ENCODE peak calls at places on chromosomes 2 and 18, in four cellular contexts. F is tibial artery, R is uterus, V is spleen. O is an unnamed sample. For H3K4me1, the result is how much of the 10 kb centered on the place peaks cover.

GRCh38 chr2:100936972-100937542 is 65.0 kb upstream of the RPL31 start:
- DNase-seq in F (no peak), R (no peak), V (no peak), O (no peak)

GRCh38 chr2:187453078-187453641 is 5.1 kb upstream of the CALCRL start:
- DNase-seq in F (no peak), R (no peak), V (no peak), O (no peak)

GRCh38 chr2:207863345-207863744 is 93.6 kb upstream of the FZD5 start:
- DNase-seq in F (no peak), R (no peak), V (no peak), O (no peak)

GRCh38 chr2:1272835-1273234 is 140.4 kb upstream of the TPO start:
- DNase-seq in F (no peak), R (no peak), V (no peak), O (no peak)

GRCh38 chr2:16053437-16054257 is 113.3 kb downstream of the MYCN start:
- DNase-seq in F (no peak), R (no peak), V (no peak), O (no peak)

GRCh38 chr2:11715987-11716652 is 30.3 kb upstream of the LPIN1 start:
- DNase-seq in F (no peak), R (no peak), V (no peak), O (no peak)

GRCh38 chr18:21678897-21679296 is 25.7 kb downstream of the ABHD3 start:
- DNase-seq in F (no peak), R (no peak), V (no peak), O (no peak)

GRCh38 chr2:164967781-164968228 is 12.5 kb upstream of the SLC38A11 start:
- DNase-seq in F (no peak), R (no peak), V (no peak), O (no peak)

GRCh38 chr2:64052468-64053241 is 33.4 kb upstream of the VPS54 start:
- DNase-seq in F (no peak), R (no peak), V (no peak), O (no peak)

GRCh38 chr2:134448650-134449049 is 194.8 kb downstream of the MGAT5 start:
- DNase-seq in F (no peak), R (no peak), V (peak), O (no peak)

GRCh38 chr18:677951-678363 is 20.5 kb downstream of the TYMS start:
- DNase-seq in F (no peak), R (no peak), V (no peak), O (no peak)

GRCh38 chr2:223596208-223596607 is 6.0 kb downstream of the SCG2 start:
- DNase-seq in F (no peak), R (no peak), V (no peak), O (no peak)

GRCh38 chr2:19844750-19845149 is 57.0 kb downstream of the TTC32 start:
- DNase-seq in F (no peak), R (no peak), V (no peak), O (no peak)

GRCh38 chr18:23365602-23366001 is 87.5 kb upstream of the RIOK3 start:
- DNase-seq in F (no peak), R (no peak), V (no peak), O (no peak)

GRCh38 chr2:207288628-207289027 is 122.9 kb upstream of the KLF7 start:
- DNase-seq in F (no peak), R (no peak), V (no peak), O (no peak)

GRCh38 chr2:187640926-187641510 is 86.8 kb upstream of the TFPI start:
- DNase-seq in F (no peak), R (no peak), V (no peak), O (no peak)

GRCh38 chr2:8126783-8127182 is 555.1 kb upstream of the ID2 start:
- DNase-seq in F (no peak), R (no peak), V (no peak), O (no peak)

GRCh38 chr2:71555798-71556454 is 102.6 kb downstream of the DYSF start:
- DNase-seq in F (no peak), R (no peak), V (peak), O (no peak)

GRCh38 chr2:25241452-25241851 is 73.1 kb upstream of the POMC start:
- DNase-seq in F (no peak), R (no peak), V (no peak), O (no peak)

GRCh38 chr2:33671198-33671597 is 72.1 kb upstream of the FAM98A start:
- DNase-seq in F (no peak), R (no peak), V (no peak), O (no peak)

GRCh38 chr2:98895221-98895620 is 40.8 kb downstream of the CRACDL start:
- DNase-seq in F (no peak), R (no peak), V (no peak), O (no peak)

GRCh38 chr18:3466051-3466450 is 16.1 kb downstream of the TGIF1 start:
- DNase-seq in F (no peak), R (no peak), V (no peak), O (no peak)

GRCh38 chr2:226118471-226119429 is 680.9 kb downstream of the IRS1 start:
- DNase-seq in F (no peak), R (peak), V (no peak), O (no peak)
- H3K4me1 ChIP-seq in F (under half), R (under half), V (under half), O (under half)

GRCh38 chr2:218984239-218985020 is 554 bp downstream of the FEV start:
- DNase-seq in F (no peak), R (no peak), V (no peak), O (no peak)
- H3K4me3 ChIP-seq in F (peak), R (no peak), V (no peak), O (no peak)

GRCh38 chr2:237321746-237322145 is 92.2 kb downstream of the COL6A3 start:
- DNase-seq in F (no peak), R (no peak), V (no peak), O (no peak)
- H3K4me1 ChIP-seq in F (under half), R (under half), V (under half), O (under half)

DNA sequence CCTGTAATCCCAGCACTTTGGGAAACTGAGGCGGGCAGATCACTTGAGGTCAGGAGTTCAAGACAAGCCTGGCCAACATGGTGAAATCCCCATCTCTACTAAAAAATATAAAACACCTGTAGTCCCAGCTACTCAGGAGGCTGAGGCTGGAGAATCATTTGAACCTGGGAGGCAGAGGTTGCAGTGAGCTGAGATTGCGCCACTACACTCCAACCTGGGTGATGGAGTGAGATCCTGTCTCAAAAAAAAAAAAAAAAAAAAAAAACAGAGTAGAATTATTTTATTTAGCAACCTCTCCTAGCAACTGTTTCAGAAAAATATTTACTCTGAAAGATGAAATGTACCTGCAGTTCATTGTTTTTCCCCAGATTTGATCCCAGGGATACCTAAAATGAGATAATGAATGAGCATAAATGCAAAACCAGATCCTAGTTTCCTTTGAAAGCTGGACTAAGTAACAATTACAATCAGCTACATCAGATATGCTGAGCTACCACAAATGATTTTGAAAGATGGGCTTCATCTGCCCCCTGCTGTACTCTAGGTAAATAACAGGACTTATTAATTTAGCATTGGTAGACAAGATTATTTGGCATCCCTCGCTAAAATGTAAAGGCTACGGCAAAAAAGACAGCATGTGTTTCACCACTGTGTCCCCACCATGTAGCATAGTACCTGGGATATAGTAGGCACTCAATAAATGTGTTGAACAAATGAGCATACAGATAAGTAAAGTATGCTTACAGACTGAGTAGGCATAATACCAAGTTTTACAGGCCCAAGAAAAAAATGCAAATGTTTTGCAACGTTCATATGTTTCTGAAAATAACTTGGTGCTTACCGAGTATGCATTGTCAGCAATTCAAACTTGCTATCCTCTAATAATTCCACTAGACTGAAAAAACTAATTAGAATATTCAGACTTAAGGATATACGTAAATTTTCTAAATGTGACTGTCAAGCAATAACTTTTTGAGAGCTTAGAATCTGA is 102.5 kb downstream of the ATL2 start:
- DNase-seq in F (no peak), R (peak), V (no peak), O (peak)
- H3K4me3 ChIP-seq in F (no peak), R (no peak), V (no peak), O (no peak)